ENCODE peak calls at places on chromosome 12, in four cellular contexts. V, E, S and T are unnamed samples.
A peak's percentile ranks its signal among the peaks of the same experiment; 100 is the strongest.

GRCh38 chr12:45354399-45354798 is 138.5 kb downstream of the ANO6 start:
- DNase-seq in E (no peak), V (no peak), S (no peak), T (no peak)

GRCh38 chr12:97229036-97229435 is 233.6 kb upstream of the RMST start:
- DNase-seq in E (no peak), V (peak; percentile 98), S (no peak), T (peak; percentile 98)

GRCh38 chr12:52032431-52032796 is 18.8 kb upstream of the NR4A1 start:
- DNase-seq in S (no peak), V (peak; percentile 36), E (no peak), T (no peak)

GRCh38 chr12:14664434-14665023 is 31.9 kb downstream of the GUCY2C start:
- DNase-seq in S (peak; percentile 31), V (peak; percentile 47), E (no peak), T (peak; percentile 75)

GRCh38 chr12:34607520-34608195 is 585.4 kb downstream of the ALG10 start:
- DNase-seq in V (no peak), E (no peak), S (no peak), T (no peak)

GRCh38 chr12:13537623-13538022 is 341.1 kb downstream of the EMP1 start:
- DNase-seq in E (no peak), S (peak; percentile 28), V (no peak), T (no peak)

GRCh38 chr12:118373628-118374027 is 921 bp upstream of the TAOK3 start:
- DNase-seq in S (no peak), V (no peak), E (no peak), T (no peak)

GRCh38 chr12:55972906-55973597 is 826 bp upstream of the RAB5B start:
- DNase-seq in V (no peak), E (no peak), S (no peak), T (peak; percentile 38)

GRCh38 chr12:107236824-107237467 is 143.6 kb upstream of the CRY1 start:
- DNase-seq in S (no peak), V (no peak), E (no peak), T (peak; percentile 39)

GRCh38 chr12:42235426-42235825 is 2.6 kb downstream of the YAF2 start:
- DNase-seq in S (no peak), V (no peak), E (no peak), T (no peak)

GRCh38 chr12:92551853-92552397 is 150.9 kb upstream of the PLEKHG7 start:
- DNase-seq in V (no peak), E (peak; percentile 34), S (no peak), T (no peak)

GRCh38 chr12:109764776-109765492 is 51.3 kb downstream of the FAM222A start:
- DNase-seq in E (no peak), V (no peak), S (no peak), T (no peak)

GRCh38 chr12:52157566-52158150 is 34.2 kb downstream of the KRT80 start:
- DNase-seq in E (no peak), V (no peak), S (no peak), T (no peak)

GRCh38 chr12:100265732-100266131 is 1.1 kb downstream of the DEPDC4 start:
- DNase-seq in V (no peak), E (no peak), S (no peak), T (no peak)

GRCh38 chr12:43370299-43370698 is 181.7 kb downstream of the ADAMTS20 start:
- DNase-seq in E (no peak), S (no peak), V (no peak), T (no peak)

GRCh38 chr12:29229937-29230336 is 80.9 kb downstream of the FAR2 start:
- DNase-seq in V (no peak), S (no peak), E (no peak), T (no peak)

GRCh38 chr12:124302807-124303578 is 8.1 kb downstream of the RFLNA start:
- DNase-seq in E (no peak), S (no peak), V (no peak), T (no peak)

GRCh38 chr12:56408799-56409417 is 40.3 kb downstream of the TIMELESS start:
- DNase-seq in V (no peak), E (no peak), S (no peak), T (peak; percentile 18)

GRCh38 chr12:91139981-91140659 is 28.8 kb upstream of the LUM start:
- DNase-seq in V (no peak), S (no peak), E (no peak), T (no peak)

GRCh38 chr12:104433061-104433460 is 23.7 kb upstream of the CHST11 start:
- DNase-seq in S (no peak), V (no peak), E (no peak), T (no peak)

GRCh38 chr12:31783996-31784645 is 55.3 kb upstream of the AMN1 start:
- DNase-seq in E (no peak), V (no peak), S (no peak), T (no peak)

GRCh38 chr12:19299765-19300164 is 139.5 kb upstream of the AEBP2 start:
- DNase-seq in S (no peak), V (no peak), E (no peak), T (no peak)

GRCh38 chr12:120639771-120640721 is at the start of gene CABP1:
- DNase-seq in S (peak; percentile 91), E (peak; percentile 65), V (no peak), T (peak; percentile 59)